ENCODE peak calls at places on chromosomes 16 and 17, in seven cellular contexts. R, A, K, B, Z, S and V are unnamed samples.

GRCh38 chr17:62965149-62965648 is 836 bp upstream of the TANC2 start:
- DNase-seq in K (no peak), R (peak; percentile 50), A (no peak), B (no peak), Z (no peak), S (no peak), V (no peak)

GRCh38 chr16:83682858-83683235 is 124.9 kb upstream of the HSBP1 start:
- DNase-seq in A (no peak), R (no peak), B (no peak), Z (no peak), S (no peak), K (no peak), V (no peak)

GRCh38 chr16:84532299-84532724 is 27.9 kb upstream of the MEAK7 start:
- DNase-seq in B (peak; percentile 86), A (no peak), Z (peak; percentile 95), K (peak; percentile 87), S (no peak), R (no peak), V (no peak)

GRCh38 chr16:19783363-19783762 is 65.3 kb downstream of the IQCK start:
- DNase-seq in S (no peak), Z (peak; percentile 13), A (no peak), R (no peak), B (no peak), K (no peak), V (no peak)

GRCh38 chr17:72370819-72371218 is 250.0 kb downstream of the SOX9 start:
- DNase-seq in S (no peak), B (no peak), K (no peak), Z (peak; percentile 85), A (no peak), R (no peak), V (no peak)

GRCh38 chr17:62824290-62825135 is 16.4 kb upstream of the MARCHF10 start:
- DNase-seq in Z (peak; percentile 78), K (no peak), R (no peak), B (peak; percentile 94), S (peak; percentile 32), A (no peak), V (no peak)

GRCh38 chr16:85136705-85137322 is 24.5 kb upstream of the CIBAR2 start:
- DNase-seq in S (peak; percentile 23), A (no peak), Z (peak; percentile 67), B (no peak), K (no peak), R (no peak), V (no peak)

GRCh38 chr16:31400191-31400590 is 7.1 kb downstream of the ITGAD start:
- DNase-seq in S (no peak), A (no peak), K (no peak), B (no peak), R (no peak), Z (no peak), V (no peak)

GRCh38 chr17:48594412-48595106 is 980 bp upstream of the HOXB5 start:
- DNase-seq in A (no peak), R (no peak), Z (peak; percentile 69), S (no peak), B (no peak), K (no peak), V (no peak)

GRCh38 chr16:54928421-54929089 is 2.1 kb upstream of the IRX5 start:
- DNase-seq in S (peak; percentile 41), R (no peak), K (peak; percentile 76), A (no peak), B (no peak), Z (no peak), V (peak; percentile 54)

GRCh38 chr17:12592941-12593340 is 72.7 kb upstream of the MYOCD start:
- DNase-seq in S (no peak), K (no peak), B (no peak), R (no peak), A (no peak), Z (peak; percentile 21), V (peak; percentile 2)

GRCh38 chr17:43900183-43900857 is 7.0 kb downstream of the MPP2 start:
- DNase-seq in Z (peak; percentile 68), S (peak; percentile 98), R (peak; percentile 70), A (peak; percentile 71), B (peak; percentile 100), K (peak; percentile 93), V (peak; percentile 90)

GRCh38 chr17:44351961-44352921 is 7.1 kb downstream of the GRN start:
- DNase-seq in S (no peak), B (no peak), A (no peak), Z (no peak), R (no peak), K (no peak), V (no peak)

GRCh38 chr16:57981636-57982035 is 10.7 kb upstream of the CNGB1 start:
- DNase-seq in A (no peak), Z (no peak), B (no peak), K (no peak), R (no peak), S (no peak), V (no peak)

GRCh38 chr17:78316867-78317816 is 42.7 kb downstream of the SOCS3 start:
- DNase-seq in R (no peak), Z (peak; percentile 48), A (no peak), K (peak; percentile 96), S (peak; percentile 41), B (no peak), V (peak; percentile 41)

GRCh38 chr17:81558941-81559806 is 7.0 kb upstream of the FAAP100 start:
- DNase-seq in Z (no peak), R (no peak), K (peak; percentile 39), A (no peak), B (no peak), S (no peak), V (no peak)

GRCh38 chr17:77916771-77917481 is 41.6 kb upstream of the TNRC6C start:
- DNase-seq in A (no peak), B (no peak), K (no peak), R (no peak), S (no peak), Z (no peak), V (peak; percentile 14)

GRCh38 chr17:50199211-50199633 is 2.2 kb downstream of the COL1A1 start:
- DNase-seq in A (no peak), Z (no peak), S (no peak), B (no peak), K (no peak), R (no peak), V (no peak)

GRCh38 chr17:60333628-60334031 is 58.3 kb downstream of the USP32 start:
- DNase-seq in B (no peak), K (no peak), Z (peak; percentile 31), S (no peak), A (no peak), R (no peak), V (no peak)

GRCh38 chr16:64654137-64654652 is 467.7 kb downstream of the CDH11 start:
- DNase-seq in Z (peak; percentile 51), R (no peak), S (no peak), K (no peak), B (no peak), A (no peak), V (no peak)

GRCh38 chr17:8916470-8916869 is 49.0 kb upstream of the PIK3R6 start:
- DNase-seq in Z (peak; percentile 6), R (no peak), B (no peak), K (no peak), A (no peak), S (no peak), V (no peak)

GRCh38 chr16:379183-379960 is 2.4 kb downstream of the PGAP6 start:
- DNase-seq in Z (no peak), A (no peak), K (peak; percentile 29), R (no peak), B (no peak), S (no peak), V (peak; percentile 98)

GRCh38 chr17:59800530-59800942 is 92.2 kb downstream of the TUBD1 start:
- DNase-seq in K (no peak), Z (peak; percentile 37), R (no peak), B (no peak), A (no peak), S (no peak), V (no peak)

GRCh38 chr17:50361561-50362480 is 11.2 kb downstream of the MRPL27 start:
- DNase-seq in B (peak; percentile 89), Z (peak; percentile 76), R (peak; percentile 47), A (peak; percentile 33), S (peak; percentile 76), K (peak; percentile 81), V (peak; percentile 73)

GRCh38 chr16:66516172-66516807 is 33.6 kb downstream of the TK2 start:
- DNase-seq in A (no peak), Z (no peak), S (no peak), R (no peak), K (no peak), B (no peak), V (no peak)

GRCh38 chr17:59761385-59762021 is 54.0 kb downstream of the VMP1 start:
- DNase-seq in S (no peak), B (no peak), A (no peak), Z (peak; percentile 76), K (peak; percentile 66), R (no peak), V (no peak)

GRCh38 chr17:78611636-78612035 is 34.4 kb upstream of the DNAH17 start:
- DNase-seq in S (no peak), A (no peak), R (no peak), Z (peak; percentile 21), K (no peak), B (no peak), V (no peak)

GRCh38 chr16:30721606-30722005 is 22.6 kb downstream of the SRCAP start:
- DNase-seq in B (no peak), R (no peak), K (no peak), A (no peak), Z (no peak), S (peak; percentile 82), V (peak; percentile 56)

GRCh38 chr16:29900888-29901606 is 759 bp downstream of the ASPHD1 start:
- DNase-seq in A (no peak), B (peak; percentile 25), R (no peak), K (no peak), S (peak; percentile 52), Z (no peak), V (no peak)

GRCh38 chr17:77631307-77631706 is 327.2 kb upstream of the TNRC6C start:
- DNase-seq in K (no peak), R (no peak), A (no peak), B (no peak), Z (no peak), S (peak; percentile 25), V (no peak)

GRCh38 chr16:24348511-24349290 is 92.6 kb downstream of the CACNG3 start:
- DNase-seq in K (no peak), B (no peak), A (no peak), R (no peak), Z (no peak), S (no peak), V (no peak)

GRCh38 chr16:79632289-79632688 is 31.8 kb upstream of the MAF start:
- DNase-seq in B (no peak), R (no peak), Z (no peak), S (no peak), A (no peak), K (no peak), V (no peak)

GRCh38 chr17:37744961-37745800 is at the start of gene HNF1B:
- DNase-seq in B (no peak), K (peak; percentile 88), Z (no peak), A (no peak), R (no peak), S (no peak), V (no peak)

GRCh38 chr17:48555616-48556533 is 11.0 kb upstream of the HOXB2 start:
- DNase-seq in S (peak; percentile 25), R (no peak), K (no peak), Z (peak; percentile 77), A (no peak), B (peak; percentile 78), V (peak; percentile 91)

GRCh38 chr17:73292031-73292531 is 19.7 kb downstream of the CDC42EP4 start:
- DNase-seq in A (no peak), K (no peak), B (peak; percentile 67), Z (peak; percentile 57), R (no peak), S (no peak), V (no peak)

GRCh38 chr16:27448531-27449433 is 46.8 kb downstream of the IL21R start:
- DNase-seq in R (no peak), S (no peak), Z (no peak), A (no peak), B (no peak), K (no peak), V (peak; percentile 15)